ENCODE peak calls at places on chromosomes 13 and 19, in five cellular contexts. W is HepG2, M is T-cell, F is heart left ventricle, L is right lobe of liver. I is an unnamed sample.
A peak's percentile ranks its signal among the peaks of the same experiment; 100 is the strongest.

GRCh38 chr19:34838248-34838647 is 65.2 kb upstream of the ZNF599 start:
- ATAC-seq in W (peak; percentile 55), M (peak; percentile 65), F (peak; percentile 50), L (peak; percentile 68), I (no peak)

GRCh38 chr13:43780666-43781065 is 6.1 kb downstream of the ENOX1 start:
- ATAC-seq in W (no peak), M (no peak), F (no peak), L (no peak), I (no peak)

GRCh38 chr13:80123945-80124344 is 217.0 kb downstream of the SPRY2 start:
- ATAC-seq in W (no peak), M (no peak), F (no peak), L (peak; percentile 78), I (no peak)

GRCh38 chr19:1045247-1045603 is 5.3 kb downstream of the ABCA7 start:
- ATAC-seq in W (peak; percentile 61), M (peak; percentile 25), F (no peak), L (no peak), I (no peak)

GRCh38 chr19:48573163-48573505 is 21.2 kb downstream of the SULT2B1 start:
- ATAC-seq in W (peak; percentile 14), M (no peak), F (peak; percentile 49), L (no peak), I (no peak)

GRCh38 chr19:51699170-51699569 is 6.0 kb downstream of the SPACA6 start:
- ATAC-seq in W (no peak), M (no peak), F (no peak), L (no peak), I (no peak)

GRCh38 chr19:42563352-42564210 is 31.1 kb downstream of the CEACAM8 start:
- ATAC-seq in W (peak; percentile 88), M (peak; percentile 75), F (no peak), L (peak; percentile 88), I (peak; percentile 58)

GRCh38 chr13:28329395-28330158 is 165.4 kb downstream of the FLT1 start:
- ATAC-seq in W (no peak), M (no peak), F (no peak), L (peak; percentile 86), I (peak; percentile 74)

GRCh38 chr13:95660981-95661581 is 15.9 kb upstream of the DNAJC3 start:
- ATAC-seq in W (peak; percentile 34), M (no peak), F (no peak), L (no peak), I (no peak)

GRCh38 chr19:57302020-57302465 is 18.2 kb upstream of the ZNF543 start:
- ATAC-seq in W (peak; percentile 35), M (no peak), F (no peak), L (no peak), I (no peak)

GRCh38 chr13:19158006-19158405 is 23.6 kb downstream of the TUBA3C start:
- ATAC-seq in W (no peak), M (no peak), F (no peak), L (no peak), I (no peak)

GRCh38 chr13:30493670-30494381 is 28.1 kb upstream of the HMGB1 start:
- ATAC-seq in W (no peak), M (no peak), F (no peak), L (peak; percentile 85), I (no peak)

GRCh38 chr13:74324338-74324737 is 190.1 kb upstream of the KLF12 start:
- ATAC-seq in W (no peak), M (no peak), F (no peak), L (no peak), I (no peak)

GRCh38 chr13:113748862-113749451 is 10.1 kb upstream of the TMEM255B start:
- ATAC-seq in W (peak; percentile 10), M (no peak), F (no peak), L (peak; percentile 6), I (no peak)

GRCh38 chr19:7925171-7925837 is 631 bp downstream of the CTXN1 start:
- ATAC-seq in W (peak; percentile 59), M (peak; percentile 15), F (no peak), L (no peak), I (peak; percentile 13)

GRCh38 chr13:92821324-92821723 is 405.3 kb upstream of the GPC6 start:
- ATAC-seq in W (no peak), M (no peak), F (no peak), L (peak; percentile 30), I (no peak)

GRCh38 chr19:35704218-35704617 is at the start of gene ZBTB32:
- ATAC-seq in W (no peak), M (no peak), F (no peak), L (no peak), I (no peak)

GRCh38 chr13:112779856-112780604 is 90.2 kb downstream of the ATP11A start:
- ATAC-seq in W (no peak), M (no peak), F (no peak), L (no peak), I (no peak)

GRCh38 chr19:52722062-52723005 is 12.5 kb downstream of the ZNF611 start:
- ATAC-seq in W (no peak), M (no peak), F (no peak), L (no peak), I (no peak)

GRCh38 chr13:48570225-48570828 is 37.4 kb upstream of the RCBTB2 start:
- ATAC-seq in W (no peak), M (no peak), F (no peak), L (peak; percentile 36), I (no peak)

GRCh38 chr19:33797821-33798633 is 1.4 kb downstream of the KCTD15 start:
- ATAC-seq in W (no peak), M (no peak), F (no peak), L (peak; percentile 36), I (peak; percentile 26)

GRCh38 chr19:12783849-12784393 is 7.4 kb upstream of the JUNB start:
- ATAC-seq in W (peak; percentile 47), M (no peak), F (peak; percentile 14), L (peak; percentile 48), I (no peak)

GRCh38 chr13:21670006-21670882 is 629 bp upstream of the FGF9 start:
- ATAC-seq in W (peak; percentile 50), M (peak; percentile 42), F (peak; percentile 10), L (peak; percentile 17), I (peak; percentile 36)

GRCh38 chr13:76848596-76848995 is 37.6 kb downstream of the KCTD12 start:
- ATAC-seq in W (no peak), M (no peak), F (no peak), L (no peak), I (peak; percentile 46)

GRCh38 chr19:8017808-8018207 is 12.4 kb upstream of the ELAVL1 start:
- ATAC-seq in W (peak; percentile 89), M (peak; percentile 89), F (no peak), L (no peak), I (no peak)

GRCh38 chr13:102235689-102236088 is 166.2 kb downstream of the FGF14 start:
- ATAC-seq in W (no peak), M (no peak), F (no peak), L (peak; percentile 80), I (no peak)

GRCh38 chr13:69935043-69935442 is 172.6 kb upstream of the ATXN8OS start:
- ATAC-seq in W (no peak), M (no peak), F (no peak), L (peak; percentile 73), I (no peak)

GRCh38 chr13:111315347-111315995 is 5.0 kb upstream of the TEX29 start:
- ATAC-seq in W (peak; percentile 8), M (peak; percentile 36), F (no peak), L (no peak), I (no peak)

GRCh38 chr19:13098291-13099072 is 4.2 kb downstream of the LYL1 start:
- ATAC-seq in W (no peak), M (peak; percentile 11), F (no peak), L (no peak), I (peak; percentile 14)

GRCh38 chr13:29548722-29549446 is 46.6 kb downstream of the SLC7A1 start:
- ATAC-seq in W (no peak), M (no peak), F (no peak), L (peak; percentile 53), I (no peak)

GRCh38 chr19:1725100-1726064 is 27.9 kb upstream of the ONECUT3 start:
- ATAC-seq in W (peak; percentile 79), M (peak; percentile 80), F (no peak), L (peak; percentile 77), I (peak; percentile 78)

GRCh38 chr19:41927810-41928192 is 448 bp downstream of the ERFL start:
- ATAC-seq in W (no peak), M (peak; percentile 42), F (no peak), L (no peak), I (no peak)

GRCh38 chr13:108155185-108156106 is 59.9 kb downstream of the LIG4 start:
- ATAC-seq in W (no peak), M (no peak), F (no peak), L (peak; percentile 61), I (no peak)

GRCh38 chr13:80121038-80121437 is 219.9 kb downstream of the SPRY2 start:
- ATAC-seq in W (no peak), M (no peak), F (no peak), L (no peak), I (no peak)

GRCh38 chr19:6737873-6738725 is 719 bp upstream of the GPR108 start:
- ATAC-seq in W (peak; percentile 60), M (peak; percentile 11), F (peak; percentile 82), L (peak; percentile 45), I (peak; percentile 19)

GRCh38 chr13:22915442-22916082 is 265.2 kb upstream of the SGCG start:
- ATAC-seq in W (peak; percentile 94), M (no peak), F (peak; percentile 81), L (peak; percentile 59), I (peak; percentile 95)

GRCh38 chr19:35596366-35596999 is 10.5 kb downstream of the PMIS2 start:
- ATAC-seq in W (peak; percentile 78), M (no peak), F (no peak), L (no peak), I (no peak)

GRCh38 chr13:24854311-24854710 is 90.3 kb downstream of the RNF17 start:
- ATAC-seq in W (no peak), M (no peak), F (no peak), L (no peak), I (no peak)

GRCh38 chr19:42378225-42378929 is 11.7 kb downstream of the CNFN start:
- ATAC-seq in W (peak; percentile 14), M (no peak), F (no peak), L (no peak), I (no peak)

GRCh38 chr19:55541091-55541490 is 4.2 kb upstream of the SBK2 start:
- ATAC-seq in W (no peak), M (no peak), F (no peak), L (peak; percentile 12), I (no peak)